ENCODE peak calls at places on chromosomes 7 and 10, in five cellular contexts. L, N, U, C and P are unnamed samples.
A peak's percentile ranks its signal among the peaks of the same experiment; 100 is the strongest.

GRCh38 chr7:133670250-133670649 is 417.4 kb downstream of the EXOC4 start:
- DNase-seq in C (no peak), L (no peak), N (no peak), U (no peak), P (no peak)

GRCh38 chr7:52017802-52018679 is 701.4 kb upstream of the COBL start:
- DNase-seq in N (no peak), C (no peak), L (no peak), U (no peak), P (no peak)

GRCh38 chr10:11533328-11533781 is 78.1 kb downstream of the USP6NL start:
- DNase-seq in L (peak; percentile 44), U (peak; percentile 38), C (no peak), N (peak; percentile 83), P (no peak)

GRCh38 chr7:140049339-140050024 is 13.3 kb downstream of the PARP12 start:
- DNase-seq in C (no peak), U (peak; percentile 5), N (no peak), L (peak; percentile 53), P (no peak)

GRCh38 chr10:69819713-69820506 is 18.2 kb downstream of the COL13A1 start:
- DNase-seq in N (peak; percentile 61), L (peak; percentile 17), U (no peak), C (no peak), P (no peak)

GRCh38 chr7:149422914-149423285 is 38.0 kb downstream of the ZNF777 start:
- DNase-seq in L (no peak), N (peak; percentile 10), U (no peak), C (no peak), P (peak; percentile 59)

GRCh38 chr10:73992899-73993788 is 4.8 kb upstream of the VCL start:
- DNase-seq in U (peak; percentile 19), L (peak; percentile 54), N (peak; percentile 65), C (no peak), P (no peak)

GRCh38 chr7:38584443-38585210 is 46.5 kb downstream of the AMPH start:
- DNase-seq in L (peak; percentile 65), U (peak; percentile 8), C (no peak), N (peak; percentile 62), P (no peak)

GRCh38 chr10:31689233-31689632 is 239.4 kb downstream of the ARHGAP12 start:
- DNase-seq in L (no peak), U (no peak), C (no peak), N (peak; percentile 9), P (no peak)

GRCh38 chr7:108613147-108613948 is 43.7 kb downstream of the DNAJB9 start:
- DNase-seq in N (peak; percentile 58), L (peak; percentile 63), U (peak; percentile 30), C (no peak), P (peak; percentile 23)

GRCh38 chr7:40483630-40484029 is 348.8 kb downstream of the SUGCT start:
- DNase-seq in L (no peak), N (peak; percentile 20), U (no peak), C (no peak), P (no peak)

GRCh38 chr7:6725003-6725402 is 18.3 kb upstream of the ZNF12 start:
- DNase-seq in N (no peak), C (no peak), L (no peak), U (no peak), P (peak; percentile 80)

GRCh38 chr10:88205842-88206446 is 342.5 kb downstream of the PTEN start:
- DNase-seq in L (no peak), U (no peak), C (no peak), N (peak; percentile 53), P (no peak)

GRCh38 chr7:93447509-93447908 is 127.0 kb downstream of the CALCR start:
- DNase-seq in N (no peak), U (no peak), L (no peak), C (no peak), P (no peak)

GRCh38 chr10:68156373-68157185 is 47.3 kb downstream of the MYPN start:
- DNase-seq in L (peak; percentile 85), N (peak; percentile 89), U (peak; percentile 43), C (no peak), P (peak; percentile 50)

GRCh38 chr7:573496-574295 is 54.0 kb upstream of the PDGFA start:
- DNase-seq in N (no peak), U (no peak), C (no peak), L (no peak), P (no peak)

GRCh38 chr7:76428149-76428823 is 3.5 kb downstream of the ZP3 start:
- DNase-seq in N (no peak), U (peak; percentile 39), L (no peak), C (no peak), P (no peak)

GRCh38 chr10:20874261-20874660 is 22.9 kb downstream of the NEBL start:
- DNase-seq in L (no peak), U (no peak), N (no peak), C (no peak), P (no peak)

GRCh38 chr10:117501460-117502035 is 41.0 kb upstream of the EMX2 start:
- DNase-seq in C (peak; percentile 35), L (no peak), N (no peak), U (no peak), P (no peak)

GRCh38 chr7:30164567-30164966 is 29.8 kb downstream of the MTURN start:
- DNase-seq in N (peak; percentile 77), C (no peak), L (peak; percentile 72), U (peak; percentile 77), P (peak; percentile 56)

GRCh38 chr7:124992881-124993562 is 63.4 kb upstream of the POT1 start:
- DNase-seq in N (no peak), U (peak; percentile 71), L (peak; percentile 93), C (peak; percentile 72), P (no peak)

GRCh38 chr10:102501201-102502028 is 1.1 kb downstream of the ACTR1A start:
- DNase-seq in U (peak; percentile 8), L (no peak), C (no peak), N (peak; percentile 48), P (no peak)

GRCh38 chr10:62617702-62618451 is 186.6 kb upstream of the ADO start:
- DNase-seq in L (no peak), C (no peak), N (no peak), U (no peak), P (no peak)

GRCh38 chr7:106717254-106717996 is 56.5 kb upstream of the CCDC71L start:
- DNase-seq in N (peak; percentile 23), C (no peak), L (peak; percentile 17), U (no peak), P (no peak)

GRCh38 chr7:131724776-131725345 is 168.4 kb upstream of the PODXL start:
- DNase-seq in C (no peak), U (no peak), N (no peak), L (no peak), P (no peak)

GRCh38 chr10:84205049-84205852 is 10.9 kb downstream of the CDHR1 start:
- DNase-seq in N (peak; percentile 60), C (peak; percentile 38), U (peak; percentile 42), L (peak; percentile 43), P (peak; percentile 79)

GRCh38 chr10:11403116-11403515 is 208.3 kb downstream of the USP6NL start:
- DNase-seq in L (no peak), C (no peak), U (no peak), N (no peak), P (no peak)

GRCh38 chr10:121994429-121994881 is 5.5 kb downstream of the TACC2 start:
- DNase-seq in L (no peak), U (peak; percentile 56), C (peak; percentile 89), N (peak; percentile 32), P (no peak)

GRCh38 chr7:20409961-20410360 is 79.3 kb downstream of the ITGB8 start:
- DNase-seq in C (no peak), U (no peak), N (no peak), L (no peak), P (no peak)

GRCh38 chr10:57849726-57850357 is 417.9 kb downstream of the IPMK start:
- DNase-seq in U (peak; percentile 13), L (peak; percentile 46), N (peak; percentile 34), C (no peak), P (no peak)

GRCh38 chr7:50832744-50833143 is 50.0 kb upstream of the GRB10 start:
- DNase-seq in L (no peak), U (peak; percentile 96), C (no peak), N (peak; percentile 45), P (no peak)

DNA sequence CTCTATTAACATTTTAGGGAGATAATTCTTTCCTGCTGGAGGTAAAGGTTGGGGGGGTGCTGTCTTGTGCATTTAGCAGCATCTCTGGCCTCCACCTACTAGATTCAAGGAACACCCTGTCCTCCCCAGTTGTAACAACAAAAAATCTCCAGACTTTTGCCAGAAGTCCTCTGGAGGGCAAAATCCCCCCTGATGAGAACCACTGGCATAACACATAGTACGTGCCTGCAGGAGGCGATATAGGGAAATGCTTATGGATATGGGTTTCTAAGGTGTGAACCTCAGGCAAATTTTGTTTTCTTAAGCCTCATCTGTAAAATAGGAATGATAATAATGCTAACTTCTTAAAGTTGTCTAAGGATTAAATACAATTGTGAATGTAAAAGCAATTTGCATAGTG is 2.9 kb upstream of the OSBPL3 start:
- DNase-seq in L (no peak), C (no peak), U (no peak), N (peak; percentile 29), P (no peak)
- TF ChIP-seq CTCF in L (peak; percentile 27), C (no peak), U (peak; percentile 46), N (peak; percentile 23), P (peak; percentile 10)

GRCh38 chr7:112362053-112362650 is 88.1 kb upstream of the IFRD1 start:
- DNase-seq in N (no peak), L (peak; percentile 3), U (no peak), C (no peak), P (no peak)
- TF ChIP-seq CTCF in N (no peak), L (no peak), U (no peak), C (no peak), P (no peak)

GRCh38 chr7:126529254-126529653 is 723.5 kb downstream of the GRM8 start:
- DNase-seq in L (no peak), C (no peak), N (no peak), U (no peak), P (no peak)

GRCh38 chr7:126524967-126525366 is 727.8 kb downstream of the GRM8 start:
- DNase-seq in N (no peak), L (no peak), U (no peak), C (no peak), P (no peak)

GRCh38 chr7:126535176-126535575 is 717.6 kb downstream of the GRM8 start:
- DNase-seq in U (no peak), L (no peak), C (no peak), N (no peak), P (no peak)

DNA sequence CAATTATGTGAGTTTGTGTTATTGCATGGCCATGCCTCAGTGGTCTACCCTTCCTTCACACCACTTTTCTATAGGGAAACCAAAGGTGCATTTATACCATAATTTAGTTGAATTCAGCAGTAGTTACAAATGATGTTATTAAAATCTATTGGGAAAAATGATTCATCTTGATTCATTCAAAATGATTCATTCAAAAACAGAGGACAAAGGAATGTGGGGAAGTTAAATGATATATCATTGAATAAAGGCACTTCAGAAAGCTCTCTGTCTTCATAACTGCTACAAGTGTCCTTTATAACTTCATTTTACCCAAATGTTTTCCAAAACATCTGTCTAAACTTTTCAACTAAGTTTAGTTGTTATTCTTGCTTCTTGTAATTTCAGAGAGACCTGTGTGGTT is 722.9 kb downstream of the GRM8 start:
- DNase-seq in C (no peak), N (no peak), U (peak; percentile 29), L (no peak), P (no peak)
- TF ChIP-seq CTCF in C (no peak), N (no peak), U (no peak), L (no peak), P (no peak)

GRCh38 chr10:72278668-72279393 is 5.1 kb downstream of the DDIT4 start:
- DNase-seq in N (peak; percentile 17), U (no peak), C (no peak), L (no peak), P (no peak)
- TF ChIP-seq CTCF in N (no peak), U (peak; percentile 17), C (no peak), L (no peak), P (no peak)

GRCh38 chr10:116084166-116084565 is 188.8 kb downstream of the GFRA1 start:
- DNase-seq in L (no peak), U (no peak), N (no peak), C (no peak), P (no peak)
- TF ChIP-seq CTCF in L (no peak), U (no peak), N (no peak), C (no peak), P (no peak)